ENCODE peak calls at places on chromosomes 3 and 15, in seven cellular contexts. Z is HCT116, O is K562, G is HepG2, L is GM12878, I is SK-N-SH, X is H1. R is an unnamed sample.

GRCh38 chr3:143119974-143120715 is 574 bp downstream of the CHST2 start:
- DNase-seq in Z (no peak), O (peak), G (no peak), L (no peak), I (peak), X (no peak), R (no peak)

GRCh38 chr15:89672221-89673161 is 6.7 kb downstream of the PLIN1 start:
- DNase-seq in Z (no peak), O (no peak), G (no peak), L (no peak), I (peak), X (no peak), R (peak)

GRCh38 chr15:51076898-51077564 is 17.7 kb downstream of the TNFAIP8L3 start:
- DNase-seq in Z (no peak), O (no peak), G (no peak), L (peak), I (no peak), X (no peak), R (no peak)

GRCh38 chr3:182725372-182726251 is 67.7 kb upstream of the ATP11B start:
- DNase-seq in Z (no peak), O (no peak), G (no peak), L (no peak), I (peak), X (no peak), R (peak)

GRCh38 chr3:194688207-194688711 is 2.6 kb downstream of the FAM43A start:
- DNase-seq in Z (no peak), O (no peak), G (peak), L (no peak), I (peak), X (no peak), R (no peak)

GRCh38 chr3:45413172-45413765 is 24.9 kb downstream of the LARS2 start:
- DNase-seq in Z (no peak), O (no peak), G (no peak), L (no peak), I (peak), X (no peak), R (no peak)

GRCh38 chr15:59738676-59739075 is 49.6 kb upstream of the BNIP2 start:
- DNase-seq in Z (no peak), O (no peak), G (peak), L (no peak), I (no peak), X (no peak), R (no peak)

GRCh38 chr3:182149594-182149993 is 437.9 kb downstream of the SOX2 start:
- DNase-seq in Z (no peak), O (no peak), G (peak), L (no peak), I (no peak), X (no peak), R (no peak)

GRCh38 chr3:44467241-44467640 is 10.2 kb downstream of the ZNF445 start:
- DNase-seq in Z (no peak), O (no peak), G (no peak), L (no peak), I (no peak), X (no peak), R (no peak)

GRCh38 chr3:58246148-58247051 is 8.8 kb downstream of the ABHD6 start:
- DNase-seq in Z (no peak), O (no peak), G (no peak), L (no peak), I (no peak), X (no peak), R (no peak)

GRCh38 chr3:109685084-109686079 is 348.0 kb upstream of the DPPA4 start:
- DNase-seq in Z (peak), O (no peak), G (no peak), L (no peak), I (peak), X (no peak), R (no peak)

GRCh38 chr3:129239992-129240391 is 9.4 kb upstream of the COPG1 start:
- DNase-seq in Z (no peak), O (no peak), G (no peak), L (no peak), I (no peak), X (no peak), R (no peak)

GRCh38 chr3:196641278-196642058 is 2.0 kb downstream of the NRROS start:
- DNase-seq in Z (no peak), O (no peak), G (no peak), L (no peak), I (no peak), X (no peak), R (no peak)

GRCh38 chr15:72735111-72735510 is 48.4 kb downstream of the ADPGK start:
- DNase-seq in Z (no peak), O (no peak), G (no peak), L (no peak), I (no peak), X (no peak), R (no peak)

DNA sequence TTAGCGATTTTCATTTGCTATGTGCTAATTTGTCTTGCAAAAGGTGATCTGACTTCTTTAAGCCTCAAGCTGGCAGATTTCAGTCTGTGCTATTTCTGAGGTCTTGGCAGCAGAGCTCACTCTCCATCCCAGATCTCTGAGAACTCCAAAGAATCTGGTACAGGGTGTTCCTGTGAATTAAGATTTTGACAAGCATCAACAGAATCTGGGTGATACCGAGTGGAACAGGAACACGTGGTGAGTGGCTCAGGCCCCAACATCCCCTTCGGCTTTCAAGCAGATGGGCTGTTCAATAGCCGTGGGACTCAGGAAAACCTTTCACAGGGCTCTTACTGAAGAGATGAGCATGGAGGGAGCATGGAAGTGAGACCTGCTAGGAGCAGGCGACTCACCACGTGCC is 103.3 kb upstream of the SELENOK start:
- DNase-seq in Z (no peak), O (no peak), G (no peak), L (no peak), I (no peak), X (no peak), R (no peak)
- TF ChIP-seq JUND in Z (no peak), O (no peak), G (no peak), L (no peak), I (no peak), X (no peak), R (no peak)

DNA sequence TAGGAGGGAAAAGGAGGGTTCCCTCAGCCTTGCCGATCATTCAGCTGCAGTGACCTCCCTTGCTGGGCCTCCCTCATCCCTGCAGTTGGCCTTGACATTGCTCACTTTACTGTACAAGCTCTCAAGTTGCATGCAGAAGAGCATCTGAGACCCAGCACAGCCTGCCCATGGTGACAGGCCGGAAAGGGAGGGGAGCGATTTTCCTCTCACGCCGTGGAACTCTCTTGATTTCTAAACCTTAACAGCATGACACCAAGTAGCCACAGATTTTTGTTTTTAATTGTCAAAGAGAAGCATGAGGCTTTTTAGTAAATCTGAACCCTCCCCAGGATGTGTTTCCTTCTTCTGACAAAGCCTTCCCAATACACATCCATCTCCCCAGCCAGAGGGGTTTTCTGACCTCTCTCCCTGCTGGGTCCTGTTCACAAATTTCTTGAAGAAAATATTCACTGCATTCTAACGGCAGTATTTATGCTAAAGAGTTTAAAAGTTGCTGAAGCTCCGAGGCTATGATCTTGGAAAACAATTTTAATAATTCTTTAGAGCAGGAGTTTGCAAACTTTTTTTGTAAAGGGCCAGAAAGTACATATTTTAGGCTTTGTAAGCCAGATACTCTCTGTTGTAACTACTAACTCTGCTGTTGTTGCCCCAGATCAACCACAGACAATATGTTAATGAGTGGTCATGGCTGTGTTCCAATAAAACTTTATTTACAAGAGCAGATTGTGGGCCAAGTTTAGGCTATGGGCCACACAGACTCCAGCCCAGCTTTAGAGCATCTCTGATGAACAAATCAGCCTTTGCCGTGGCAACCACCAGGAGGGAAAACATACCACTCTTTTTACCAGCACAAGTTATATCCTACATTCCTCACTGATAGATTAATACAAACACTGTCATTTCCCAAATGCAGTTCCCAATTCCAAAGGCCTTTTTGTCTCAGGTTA is 34.8 kb downstream of the LMCD1 start:
- DNase-seq in Z (no peak), O (no peak), G (no peak), L (no peak), I (no peak), X (no peak), R (no peak)
- TF ChIP-seq JUND in Z (no peak), O (no peak), G (no peak), L (no peak), I (no peak), X (no peak), R (no peak)

DNA sequence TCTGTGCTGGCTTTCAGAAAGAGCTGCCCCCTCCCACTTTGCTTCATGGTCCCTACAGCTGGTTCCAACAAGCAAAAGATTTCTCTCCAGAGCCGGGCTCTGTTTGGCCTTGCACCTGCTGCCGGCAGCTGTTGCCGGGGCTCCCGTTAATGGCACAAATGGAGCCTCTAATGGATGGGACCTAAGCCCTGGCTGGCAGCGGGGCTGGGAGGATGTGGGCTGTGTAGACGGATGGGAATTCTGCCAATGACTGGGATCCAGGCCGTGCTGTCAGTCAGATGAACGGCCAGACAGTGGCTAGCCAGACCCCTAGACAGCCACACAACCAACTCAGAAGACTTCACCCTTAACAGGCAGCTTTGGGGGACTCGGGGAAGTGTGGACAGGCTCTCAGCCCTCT is 88.0 kb downstream of the RPLP1 start:
- DNase-seq in Z (no peak), O (no peak), G (no peak), L (no peak), I (peak), X (no peak), R (no peak)
- TF ChIP-seq JUND in Z (no peak), O (no peak), G (no peak), L (no peak), I (no peak), X (no peak), R (no peak)

DNA sequence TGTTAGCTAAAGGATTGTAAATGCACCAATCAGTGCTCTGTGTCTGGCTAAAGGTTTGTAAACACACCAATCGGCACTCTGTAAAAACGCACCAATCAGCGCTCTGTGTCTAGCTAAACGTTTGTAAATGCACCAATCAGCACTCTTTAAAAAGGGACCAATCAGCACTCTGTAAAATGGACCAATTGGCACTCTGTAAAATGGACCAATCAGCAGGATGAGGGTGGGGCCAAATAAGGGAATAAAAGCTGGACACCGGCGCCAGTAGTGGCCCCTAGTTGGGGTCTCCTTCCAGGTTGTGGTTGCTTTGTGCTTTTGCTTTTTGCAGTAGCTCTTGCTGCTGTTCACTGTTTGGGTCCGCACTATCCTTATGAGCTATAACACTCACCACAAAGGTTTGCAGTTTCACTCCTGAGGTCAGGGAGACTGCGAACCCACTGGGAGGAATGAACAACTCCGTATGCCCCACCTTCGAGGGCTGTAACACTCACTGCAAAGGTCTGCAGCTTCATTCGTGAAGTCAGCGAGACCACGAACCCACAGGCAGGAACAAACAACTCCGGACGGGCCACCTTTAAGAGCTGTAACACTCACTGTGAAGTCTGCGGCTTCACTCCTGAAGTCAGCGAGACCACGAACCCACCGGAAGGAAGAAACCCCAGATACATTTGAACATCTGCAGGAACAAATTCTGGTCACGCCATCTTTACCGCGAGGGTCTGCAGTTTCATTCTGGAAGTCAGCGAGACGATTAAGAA is 1.1 kb upstream of the SUCLG2 start:
- DNase-seq in Z (no peak), O (no peak), G (peak), L (peak), I (no peak), X (no peak), R (no peak)
- TF ChIP-seq JUND in Z (no peak), O (no peak), G (no peak), L (no peak), I (no peak), X (no peak), R (no peak)

R was measured in T47D.